ENCODE peak calls at places on chromosomes 7 and 10, in four cellular contexts. A is Calu3, D is KBM-7, S is M059J. C is an unnamed sample.

GRCh38 chr7:11343818-11344413 is 370.2 kb downstream of the PHF14 start:
- DNase-seq in A (peak; percentile 31), D (peak; percentile 65), S (peak; percentile 48), C (no peak)

GRCh38 chr10:31129880-31130405 is 98.3 kb upstream of the ZNF438 start:
- DNase-seq in A (no peak), D (no peak), S (no peak), C (no peak)

GRCh38 chr10:125611216-125611615 is 71.7 kb downstream of the TEX36 start:
- DNase-seq in A (no peak), D (no peak), S (no peak), C (no peak)

GRCh38 chr7:47942132-47942531 is 6.1 kb downstream of the PKD1L1 start:
- DNase-seq in A (no peak), D (no peak), S (no peak), C (no peak)

GRCh38 chr7:151665363-151665762 is 145.7 kb upstream of the RHEB start:
- DNase-seq in A (no peak), D (no peak), S (no peak), C (no peak)

GRCh38 chr7:116779921-116780320 is 82.5 kb upstream of the CAPZA2 start:
- DNase-seq in A (no peak), D (no peak), S (peak; percentile 49), C (no peak)

GRCh38 chr7:134047675-134048074 is 79.5 kb upstream of the LRGUK start:
- DNase-seq in A (no peak), D (no peak), S (no peak), C (no peak)

GRCh38 chr10:69403519-69403918 is 13.2 kb downstream of the TACR2 start:
- DNase-seq in A (no peak), D (no peak), S (peak; percentile 75), C (no peak)

GRCh38 chr10:63921932-63922713 is 400.9 kb downstream of the REEP3 start:
- DNase-seq in A (peak; percentile 2), D (no peak), S (no peak), C (no peak)

GRCh38 chr10:110013615-110014293 is 6.0 kb downstream of the ADD3 start:
- DNase-seq in A (peak; percentile 15), D (no peak), S (peak; percentile 57), C (no peak)

GRCh38 chr7:2299853-2300512 is 14.3 kb downstream of the SNX8 start:
- DNase-seq in A (no peak), D (peak; percentile 50), S (no peak), C (no peak)

GRCh38 chr7:78345979-78346378 is 547.4 kb downstream of the PHTF2 start:
- DNase-seq in A (no peak), D (no peak), S (no peak), C (no peak)

GRCh38 chr7:99453105-99453504 is 12.9 kb downstream of the ATP5MF start:
- DNase-seq in A (no peak), D (no peak), S (no peak), C (no peak)

GRCh38 chr10:50874723-50875122 is 10.7 kb downstream of the A1CF start:
- DNase-seq in A (peak; percentile 46), D (no peak), S (no peak), C (no peak)

GRCh38 chr10:85280014-85280413 is 951.6 kb downstream of the CCSER2 start:
- DNase-seq in A (no peak), D (no peak), S (no peak), C (no peak)

GRCh38 chr10:26274391-26274790 is 57.8 kb downstream of the GAD2 start:
- DNase-seq in A (no peak), D (no peak), S (no peak), C (no peak)

GRCh38 chr7:138961159-138961558 is 20.0 kb downstream of the KIAA1549 start:
- DNase-seq in A (no peak), D (no peak), S (no peak), C (no peak)

GRCh38 chr7:109821156-109821555 is 1251.5 kb downstream of the DNAJB9 start:
- DNase-seq in A (no peak), D (no peak), S (no peak), C (no peak)

GRCh38 chr7:150383710-150384397 is 4.7 kb downstream of the ZNF775 start:
- DNase-seq in A (no peak), D (no peak), S (no peak), C (no peak)

GRCh38 chr10:28532223-28532508 is 752 bp upstream of the WAC start:
- DNase-seq in A (no peak), D (no peak), S (peak; percentile 42), C (no peak)

GRCh38 chr7:191105-192034 is 1.0 kb upstream of the FAM20C start:
- DNase-seq in A (no peak), D (peak; percentile 42), S (peak; percentile 84), C (no peak)

GRCh38 chr10:7363700-7364099 is 47.1 kb downstream of the SFMBT2 start:
- DNase-seq in A (no peak), D (no peak), S (no peak), C (no peak)

GRCh38 chr10:91798736-91799579 is 732 bp downstream of the TNKS2 start:
- DNase-seq in A (peak; percentile 20), D (peak; percentile 65), S (peak; percentile 39), C (no peak)

GRCh38 chr10:15824498-15824897 is 35.8 kb downstream of the MINDY3 start:
- DNase-seq in A (no peak), D (peak; percentile 29), S (peak; percentile 3), C (no peak)

GRCh38 chr10:113704637-113705343 is 25.1 kb downstream of the CASP7 start:
- DNase-seq in A (peak; percentile 32), D (peak; percentile 38), S (peak; percentile 51), C (no peak)

GRCh38 chr7:104552102-104552501 is 223.7 kb downstream of the LHFPL3 start:
- DNase-seq in A (peak; percentile 34), D (peak; percentile 25), S (peak; percentile 38), C (no peak)

GRCh38 chr7:156473476-156474240 is 166.9 kb upstream of the RNF32 start:
- DNase-seq in A (peak; percentile 54), D (peak; percentile 43), S (peak; percentile 35), C (no peak)

GRCh38 chr7:80666376-80666775 is 27.9 kb downstream of the CD36 start:
- DNase-seq in A (no peak), D (no peak), S (no peak), C (no peak)

GRCh38 chr7:99036531-99037175 is 107.3 kb downstream of the SMURF1 start:
- DNase-seq in A (no peak), D (peak; percentile 20), S (peak; percentile 27), C (no peak)

GRCh38 chr10:122786269-122786668 is 59.4 kb downstream of the CUZD1 start:
- DNase-seq in A (no peak), D (peak; percentile 24), S (peak; percentile 42), C (no peak)

GRCh38 chr7:33108591-33108930 is 643 bp downstream of the RP9 start:
- DNase-seq in A (peak; percentile 57), D (peak; percentile 50), S (no peak), C (no peak)

C was measured in vagina.